ENCODE peak calls at places on chromosomes 16 and 17, in nine cellular contexts. G, P, K, Q, V, M, B, W and U are unnamed samples.

GRCh38 chr17:3804503-3804931 is 3.5 kb upstream of the ITGAE start:
- DNase-seq in P (no peak), V (peak; percentile 38), Q (no peak), G (no peak), B (no peak), K (peak; percentile 51), M (no peak), W (peak; percentile 56), U (no peak)

GRCh38 chr16:59046335-59046734 is 312.2 kb upstream of the GOT2 start:
- DNase-seq in G (no peak), Q (no peak), B (no peak), W (no peak), M (no peak), K (no peak), V (peak; percentile 69), P (no peak), U (no peak)

GRCh38 chr16:14364386-14365199 is 265.5 kb downstream of the PARN start:
- DNase-seq in G (peak; percentile 35), M (no peak), Q (no peak), K (no peak), B (peak; percentile 46), V (peak; percentile 89), P (no peak), W (no peak), U (no peak)

GRCh38 chr16:11431915-11432465 is 86.7 kb downstream of the RMI2 start:
- DNase-seq in B (no peak), G (no peak), M (no peak), K (no peak), W (no peak), Q (peak; percentile 11), P (no peak), V (peak; percentile 37), U (no peak)

GRCh38 chr17:57925361-57925990 is 29.7 kb downstream of the CUEDC1 start:
- DNase-seq in G (no peak), V (no peak), P (no peak), Q (no peak), K (no peak), M (no peak), B (no peak), W (no peak), U (no peak)

GRCh38 chr17:70658324-70658723 is 489.0 kb downstream of the KCNJ2 start:
- DNase-seq in P (no peak), W (no peak), M (no peak), G (no peak), B (no peak), Q (no peak), K (no peak), V (no peak), U (no peak)

GRCh38 chr17:70405492-70406220 is 236.3 kb downstream of the KCNJ2 start:
- DNase-seq in K (no peak), V (peak; percentile 97), Q (no peak), G (no peak), P (no peak), M (no peak), W (no peak), B (peak; percentile 4), U (no peak)

GRCh38 chr16:8623634-8624033 is 2.1 kb downstream of the METTL22 start:
- DNase-seq in P (no peak), W (no peak), M (no peak), K (no peak), B (no peak), Q (no peak), V (peak; percentile 63), G (no peak), U (peak; percentile 29)

GRCh38 chr16:68992521-68992920 is 112.9 kb upstream of the HAS3 start:
- DNase-seq in G (no peak), P (no peak), M (no peak), V (peak; percentile 86), Q (no peak), K (no peak), W (no peak), B (peak; percentile 48), U (no peak)

GRCh38 chr17:40530988-40531971 is 29.9 kb upstream of the TNS4 start:
- DNase-seq in W (no peak), M (peak; percentile 45), P (peak; percentile 49), B (no peak), Q (peak; percentile 71), G (no peak), V (no peak), K (peak; percentile 25), U (peak; percentile 44)

GRCh38 chr16:27242868-27243590 is 25.5 kb downstream of the NSMCE1 start:
- DNase-seq in P (no peak), W (no peak), M (peak; percentile 60), K (peak; percentile 58), G (no peak), B (no peak), Q (peak; percentile 82), V (peak; percentile 98), U (peak; percentile 73)

GRCh38 chr16:80924372-80924978 is 82.2 kb downstream of the CMC2 start:
- DNase-seq in M (peak; percentile 73), V (peak; percentile 43), P (no peak), Q (no peak), B (peak; percentile 58), W (peak; percentile 65), K (peak; percentile 77), G (peak; percentile 80), U (no peak)

GRCh38 chr16:67517661-67518423 is 10.8 kb upstream of the RIPOR1 start:
- DNase-seq in Q (peak; percentile 88), W (no peak), V (no peak), K (no peak), G (no peak), P (no peak), M (peak; percentile 82), B (no peak), U (no peak)

GRCh38 chr17:75809631-75810111 is 25.1 kb downstream of the UNK start:
- DNase-seq in K (no peak), B (no peak), G (no peak), W (no peak), Q (peak; percentile 68), M (no peak), P (peak; percentile 50), V (no peak), U (no peak)

DNA sequence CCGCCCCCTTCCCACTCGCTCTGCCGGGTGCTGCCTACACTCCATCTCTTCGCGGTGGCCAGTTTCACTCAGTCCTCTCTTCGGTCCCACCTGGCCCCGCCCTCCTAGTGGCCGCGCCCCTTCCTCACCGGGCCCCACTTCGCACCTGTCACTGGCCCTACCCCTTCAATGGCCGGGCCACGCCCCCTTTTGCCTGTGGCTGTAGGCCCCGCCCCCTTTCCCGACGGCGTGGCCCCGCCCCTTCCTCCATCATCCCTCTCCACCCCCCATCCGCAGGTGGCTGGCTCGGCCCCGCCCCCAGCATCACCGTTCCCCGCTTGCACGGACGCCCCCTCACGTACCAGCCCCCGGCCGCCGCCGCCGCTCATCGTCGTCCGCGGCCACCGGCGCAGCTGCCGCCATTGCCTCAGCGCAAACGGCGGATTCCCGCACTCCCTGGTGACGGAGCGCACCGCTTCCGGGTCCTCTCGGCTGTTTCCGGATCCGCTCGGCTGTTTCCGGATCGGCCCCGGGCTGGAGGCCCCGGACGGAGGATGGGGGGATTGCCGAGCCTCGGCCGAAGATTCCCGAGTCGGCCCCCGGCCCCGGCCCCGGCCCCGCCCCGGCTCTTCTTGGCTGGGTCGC is at the start of gene RABEP2:
- DNase-seq in P (peak; percentile 98), B (peak; percentile 92), Q (peak; percentile 98), W (peak; percentile 100), V (peak; percentile 78), G (peak; percentile 100), M (peak; percentile 99), K (peak; percentile 97), U (peak; percentile 95)
- TF ChIP-seq POLR2A in P (peak; percentile 37), B (no peak), Q (no peak), W (no peak), V (no peak), G (no peak), M (peak; percentile 27), K (no peak), U (no peak)

DNA sequence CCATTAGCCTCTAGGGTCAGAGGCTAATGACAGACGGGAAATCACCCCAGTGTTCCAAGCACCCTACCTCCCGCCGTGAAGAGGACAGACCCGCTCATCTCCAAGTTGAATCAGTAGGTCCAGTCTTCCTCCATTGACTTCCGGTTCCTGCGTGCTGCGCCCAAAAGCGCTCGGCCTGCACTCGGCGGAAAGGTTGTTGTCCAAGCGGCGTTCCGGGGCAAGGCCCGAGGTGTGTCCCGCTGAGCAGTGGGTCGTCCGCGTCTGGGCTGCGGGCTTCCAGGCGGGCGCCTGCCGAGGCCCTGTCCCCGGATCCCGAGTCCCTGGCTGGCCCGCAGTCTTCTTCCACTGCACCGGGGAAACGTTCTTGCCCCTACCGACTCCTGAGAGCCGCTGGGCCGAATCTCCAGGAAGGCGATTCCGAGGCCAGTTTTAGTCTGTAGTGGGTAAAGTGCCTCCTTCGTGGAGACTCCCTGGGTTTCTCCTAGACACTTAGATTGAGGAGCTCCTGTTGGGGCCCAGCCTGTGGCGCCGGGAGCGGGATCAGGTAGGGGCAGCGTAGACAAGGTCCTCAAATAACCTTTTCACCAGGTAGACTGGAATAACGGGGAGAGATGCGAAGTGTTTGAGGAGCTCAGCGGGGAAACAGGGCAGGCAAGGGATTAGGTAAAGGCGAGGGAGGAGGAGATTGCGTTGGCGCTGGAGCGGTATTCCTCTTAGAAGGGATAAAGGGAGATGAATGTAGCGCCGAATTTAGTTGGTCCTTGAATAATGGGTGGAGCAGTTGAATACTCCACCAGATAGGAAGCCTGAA is at the start of gene TEFM:
- DNase-seq in G (peak; percentile 91), Q (peak; percentile 96), B (peak; percentile 88), K (peak; percentile 91), M (peak; percentile 93), W (peak; percentile 90), P (peak; percentile 87), V (peak; percentile 92), U (peak; percentile 91)
- TF ChIP-seq POLR2A in G (no peak), Q (peak; percentile 80), B (peak; percentile 62), K (peak; percentile 66), M (peak; percentile 69), W (peak; percentile 54), P (no peak), V (peak; percentile 81), U (peak; percentile 37)

GRCh38 chr17:77613181-77613580 is 345.3 kb upstream of the TNRC6C start:
- DNase-seq in P (no peak), V (no peak), Q (no peak), W (peak; percentile 23), B (no peak), K (no peak), G (no peak), M (peak; percentile 5), U (peak; percentile 65)
- TF ChIP-seq POLR2A in P (no peak), V (no peak), Q (no peak), W (no peak), B (no peak), K (no peak), G (no peak), M (no peak), U (no peak)

DNA sequence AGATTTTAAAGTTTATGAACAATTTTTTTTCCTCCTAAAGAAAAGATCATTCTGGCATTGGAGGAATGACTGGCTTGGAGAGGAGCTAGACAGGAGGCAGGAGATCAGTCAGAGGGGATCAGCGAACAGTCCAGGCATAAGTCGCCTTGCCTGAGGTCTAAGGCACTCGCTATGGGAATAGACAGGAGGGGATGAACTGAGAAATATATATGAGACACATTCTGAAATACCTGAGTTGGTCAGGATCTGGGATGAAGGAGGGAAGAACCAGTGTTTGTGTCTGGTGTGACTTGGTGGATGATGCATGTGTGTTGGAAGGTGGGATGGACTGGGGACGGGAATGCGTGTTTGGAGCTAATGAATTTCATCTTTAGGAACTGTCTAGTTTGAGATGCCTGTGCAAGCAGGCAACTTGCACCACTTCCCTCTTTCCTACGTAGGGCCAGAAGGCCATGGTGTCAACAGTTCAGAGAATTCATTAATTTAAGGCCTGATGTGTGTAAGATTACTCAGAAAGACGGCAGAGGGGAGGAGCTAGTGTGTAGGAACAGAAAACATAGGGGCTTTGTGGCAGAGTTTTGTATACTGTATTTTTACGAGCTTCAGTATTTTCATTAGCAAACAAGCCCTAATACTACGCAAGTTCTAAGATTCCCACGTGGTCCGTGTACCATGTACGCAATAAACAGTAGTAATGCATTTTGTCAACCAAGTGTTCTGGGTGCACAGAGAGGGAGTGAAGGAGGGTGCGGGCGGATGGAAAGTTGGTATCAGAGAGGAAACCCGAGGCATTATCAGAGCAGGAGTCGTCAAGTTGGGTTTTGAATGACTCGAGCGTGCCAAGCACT is 825 bp downstream of the HEATR6 start:
- DNase-seq in B (no peak), V (no peak), W (no peak), M (no peak), P (no peak), K (no peak), Q (no peak), G (no peak), U (no peak)
- TF ChIP-seq POLR2A in B (no peak), V (no peak), W (no peak), M (no peak), P (no peak), K (peak; percentile 44), Q (no peak), G (no peak), U (no peak)